ENCODE peak calls at places on chromosomes 11 and 22, in seven cellular contexts. G, V, P, N, U, H and B are unnamed samples.
A peak's percentile ranks its signal among the peaks of the same experiment; 100 is the strongest.

GRCh38 chr11:104199041-104199440 is 35.1 kb upstream of the PDGFD start:
- DNase-seq in G (no peak), V (no peak), P (no peak), N (no peak), U (no peak), H (no peak), B (no peak)

GRCh38 chr11:116981216-116981887 is 116.9 kb downstream of the SIK3 start:
- DNase-seq in G (no peak), V (peak; percentile 87), P (no peak), N (no peak), U (no peak), H (no peak), B (no peak)

GRCh38 chr11:63951779-63952536 is 13.2 kb downstream of the NAA40 start:
- DNase-seq in G (peak; percentile 87), V (peak; percentile 92), P (no peak), N (no peak), U (no peak), H (no peak), B (no peak)

GRCh38 chr11:64876835-64877341 is 1.5 kb downstream of the EHD1 start:
- DNase-seq in G (no peak), V (no peak), P (peak; percentile 49), N (no peak), U (no peak), H (no peak), B (no peak)

GRCh38 chr11:69383946-69384547 is 90.1 kb downstream of the MYEOV start:
- DNase-seq in G (no peak), V (no peak), P (no peak), N (no peak), U (no peak), H (no peak), B (no peak)

GRCh38 chr11:121687961-121688566 is 235.3 kb upstream of the SORL1-AS1 start:
- DNase-seq in G (no peak), V (no peak), P (peak; percentile 26), N (no peak), U (peak; percentile 29), H (no peak), B (no peak)

GRCh38 chr11:69471329-69472052 is 10.0 kb upstream of the LINC01488 start:
- DNase-seq in G (no peak), V (no peak), P (peak; percentile 90), N (no peak), U (no peak), H (peak; percentile 29), B (no peak)

GRCh38 chr11:113505046-113505445 is 29.8 kb upstream of the DRD2 start:
- DNase-seq in G (no peak), V (no peak), P (no peak), N (no peak), U (no peak), H (no peak), B (peak; percentile 46)

GRCh38 chr11:118918686-118919280 is 6.9 kb downstream of the BCL9L start:
- DNase-seq in G (no peak), V (no peak), P (no peak), N (no peak), U (no peak), H (no peak), B (no peak)

GRCh38 chr11:17382046-17382728 is 6.3 kb downstream of the KCNJ11 start:
- DNase-seq in G (no peak), V (no peak), P (no peak), N (no peak), U (no peak), H (no peak), B (peak; percentile 57)

GRCh38 chr11:118998388-118998717 is 415 bp downstream of the CENATAC start:
- DNase-seq in G (no peak), V (peak; percentile 22), P (no peak), N (no peak), U (no peak), H (no peak), B (no peak)

GRCh38 chr11:110565344-110565684 is 135.6 kb downstream of the FDX1 start:
- DNase-seq in G (no peak), V (peak; percentile 56), P (peak; percentile 40), N (no peak), U (no peak), H (no peak), B (no peak)

GRCh38 chr11:106231591-106231990 is 154.1 kb downstream of the AASDHPPT start:
- DNase-seq in G (no peak), V (peak; percentile 3), P (peak; percentile 18), N (no peak), U (peak; percentile 55), H (no peak), B (no peak)

GRCh38 chr11:60370811-60371297 is 7.5 kb upstream of the MS4A7 start:
- DNase-seq in G (no peak), V (no peak), P (no peak), N (no peak), U (no peak), H (no peak), B (no peak)

GRCh38 chr11:32198053-32198452 is 107.2 kb downstream of the RCN1 start:
- DNase-seq in G (no peak), V (no peak), P (peak; percentile 47), N (no peak), U (no peak), H (no peak), B (no peak)

GRCh38 chr11:19711911-19712280 is 741 bp upstream of the NAV2 start:
- DNase-seq in G (peak; percentile 45), V (no peak), P (peak; percentile 72), N (no peak), U (no peak), H (peak; percentile 59), B (no peak)

GRCh38 chr22:43848366-43849171 is 13.7 kb downstream of the SULT4A1 start:
- DNase-seq in G (peak; percentile 19), V (peak; percentile 27), P (peak; percentile 61), N (no peak), U (no peak), H (peak; percentile 26), B (peak; percentile 57)

GRCh38 chr11:1964955-1965354 is 17.8 kb downstream of the MRPL23 start:
- DNase-seq in G (no peak), V (no peak), P (no peak), N (no peak), U (no peak), H (no peak), B (no peak)

GRCh38 chr11:21514298-21514697 is 678.6 kb upstream of the ANO5 start:
- DNase-seq in G (peak; percentile 24), V (peak; percentile 13), P (peak; percentile 27), N (no peak), U (no peak), H (no peak), B (no peak)

GRCh38 chr11:35163209-35163608 is 24.2 kb downstream of the CD44 start:
- DNase-seq in G (no peak), V (no peak), P (no peak), N (no peak), U (no peak), H (no peak), B (no peak)

DNA sequence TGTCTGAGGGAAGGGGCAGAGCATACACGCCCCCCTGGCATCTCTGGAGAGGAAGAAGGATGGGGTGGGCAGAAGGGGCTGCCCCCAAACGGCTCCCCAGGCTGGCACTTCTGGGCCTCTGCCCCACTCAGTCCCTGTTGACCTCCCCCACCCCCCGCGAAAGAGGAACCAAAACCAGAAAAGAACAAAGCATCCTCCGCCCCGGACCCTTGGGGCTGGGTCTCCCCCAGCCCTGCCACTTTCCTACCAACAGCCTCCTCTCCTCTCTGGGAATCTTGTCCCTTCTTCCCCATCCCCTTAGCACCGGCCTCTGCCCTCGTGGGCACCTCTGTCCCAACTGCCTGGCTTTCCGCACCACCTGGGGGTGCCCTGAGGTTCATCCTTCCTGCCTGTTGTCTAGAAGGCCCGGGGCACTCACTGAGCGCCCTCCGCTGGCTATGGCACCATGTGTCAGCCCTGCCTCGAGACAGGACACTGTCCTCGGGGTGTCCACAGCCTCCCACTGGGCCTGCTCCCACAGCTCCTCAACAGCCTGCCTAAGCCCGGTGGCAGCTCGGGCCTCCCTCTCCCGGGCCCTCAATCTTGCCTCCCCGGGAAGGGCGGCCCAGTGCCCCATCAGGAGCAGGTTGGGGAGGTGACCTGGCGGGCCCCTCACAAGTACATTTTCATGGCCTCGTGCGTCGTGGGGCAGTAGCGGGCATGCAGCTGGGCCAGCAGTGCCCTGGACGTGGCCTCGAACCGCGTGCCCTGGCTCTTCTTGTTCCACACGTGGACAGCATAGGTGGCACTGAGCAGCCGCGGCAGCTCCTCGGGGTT is 28.2 kb downstream of the A4GALT start:
- DNase-seq in G (peak; percentile 67), V (peak; percentile 21), P (no peak), N (no peak), U (no peak), H (peak; percentile 56), B (no peak)
- TF ChIP-seq CTCF in G (peak; percentile 45), V (peak; percentile 21), P (no peak), N (no peak), U (peak; percentile 8), H (no peak), B (no peak)

DNA sequence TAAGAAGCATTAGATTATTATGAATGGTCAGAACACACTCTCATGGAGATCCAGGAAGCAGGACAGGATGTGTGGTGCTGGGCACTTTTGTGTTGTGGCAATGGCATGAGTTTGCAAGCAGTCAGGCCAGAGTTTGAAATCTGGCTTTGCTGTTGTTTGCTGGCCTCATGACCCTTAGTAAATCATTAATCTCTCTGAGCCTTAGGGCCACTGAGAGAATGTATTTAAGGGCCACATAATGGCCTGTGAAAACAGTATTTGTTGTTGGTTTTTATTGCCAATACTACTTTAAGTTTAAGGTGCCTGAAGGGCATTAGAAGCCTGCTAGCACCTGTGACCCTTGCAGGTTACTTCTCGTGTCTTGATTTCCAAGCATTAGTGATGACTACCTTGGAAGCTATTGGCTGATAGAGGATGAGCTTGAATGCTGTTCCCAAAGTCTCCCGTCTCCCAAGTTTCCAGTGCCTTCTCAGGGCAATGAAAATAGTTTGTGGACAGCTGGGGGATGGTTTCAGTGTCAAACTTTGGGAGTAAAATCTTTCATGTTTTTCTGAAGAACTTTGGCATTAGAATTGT is 24.6 kb downstream of the STIM1 start:
- DNase-seq in G (peak; percentile 40), V (no peak), P (no peak), N (no peak), U (no peak), H (no peak), B (no peak)
- H3K4me3 ChIP-seq in G (peak overlapping the region; percentile 35), V (no peak overlapping the region), P (no peak overlapping the region), N (no peak overlapping the region), U (no peak overlapping the region), H (no peak overlapping the region), B (no peak overlapping the region)

GRCh38 chr11:134504146-134504905 is 92.3 kb upstream of the B3GAT1 start:
- DNase-seq in G (no peak), V (no peak), P (peak; percentile 34), N (no peak), U (no peak), H (no peak), B (no peak)
- TF ChIP-seq CTCF in G (no peak), V (no peak), P (no peak), N (no peak), U (no peak), H (no peak), B (no peak)

DNA sequence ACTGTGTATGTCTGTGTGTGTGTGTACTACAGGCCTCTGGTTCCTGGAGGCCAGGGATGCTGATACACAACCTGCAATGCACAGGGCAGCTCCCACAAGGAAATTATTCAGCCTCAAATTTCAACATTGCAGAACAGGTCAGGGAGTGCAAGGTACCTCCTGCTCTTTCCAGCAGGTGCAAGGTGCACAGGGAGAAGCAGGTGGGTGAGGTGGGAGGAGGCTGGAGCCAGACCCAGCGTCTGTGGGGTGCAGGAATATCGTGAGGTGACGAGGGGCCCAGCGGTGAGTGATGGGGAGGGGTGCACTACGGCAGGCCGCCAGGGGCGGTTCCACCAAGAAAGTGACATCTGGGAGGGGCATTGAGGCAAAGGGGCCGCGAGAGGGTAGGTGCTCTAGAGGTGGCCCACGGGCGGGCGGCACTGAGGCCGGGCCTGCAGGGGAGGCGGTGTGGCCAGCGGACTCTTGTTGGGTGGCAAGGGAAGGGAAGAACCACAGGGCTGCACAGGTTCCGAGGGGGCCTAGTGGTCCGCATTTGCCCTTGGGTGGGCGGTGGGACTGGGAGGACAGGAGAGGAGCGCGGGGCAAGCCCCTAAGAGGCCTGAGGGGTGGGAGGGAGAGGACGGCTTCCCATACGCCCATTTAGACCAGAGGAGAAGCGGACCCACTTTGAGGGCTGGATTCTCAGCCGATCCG is 21.6 kb downstream of the DGCR6L start:
- DNase-seq in G (no peak), V (no peak), P (peak; percentile 35), N (no peak), U (no peak), H (no peak), B (no peak)
- H3K4me3 ChIP-seq in G (no peak overlapping the region), V (no peak overlapping the region), P (peak overlapping the region; percentile 50), N (peak overlapping the region; percentile 67), U (peak overlapping the region; percentile 43), H (no peak overlapping the region), B (peak overlapping the region; percentile 83)